ENCODE peak calls at places on chromosomes 7 and 10, in nine cellular contexts. B is stomach; O is MM.1S; V is WTC11; U is activated T-helper 1 cell treated with anti-CD3 and anti-CD28 coated beads, Interleukin-12 subunit alpha, Interleukin-12 subunit beta, Interleukin-2, Interleukin-4 antibody, amounts not matched to agents 30 ng/mL and 10 ng/mL and 1 ng/mL, durations not matched to agents 14 hours and 24 hours and 36 hours; L is EH; I is NAMALWA; C is H1; E is progenitor cell of endocrine pancreas. D is an unnamed sample.
A peak's percentile ranks its signal among the peaks of the same experiment; 100 is the strongest.

GRCh38 chr10:92328999-92329398 is 38.0 kb downstream of the MARCHF5 start:
- DNase-seq in I (no peak), U (no peak), L (no peak), B (no peak), E (no peak), C (no peak), O (no peak), V (no peak), D (no peak)

GRCh38 chr7:41292457-41292856 is 410.4 kb downstream of the INHBA start:
- DNase-seq in O (no peak), U (no peak), L (peak; percentile 13), B (no peak), V (no peak), C (no peak), I (no peak), E (no peak), D (no peak)

GRCh38 chr7:156823441-156823840 is 69.5 kb downstream of the LMBR1 start:
- DNase-seq in B (no peak), L (no peak), U (no peak), V (no peak), I (no peak), E (no peak), C (no peak), O (no peak), D (no peak)

GRCh38 chr10:59589721-59590120 is 119.9 kb downstream of the SLC16A9 start:
- DNase-seq in I (no peak), U (no peak), L (no peak), B (no peak), C (no peak), O (no peak), V (no peak), E (no peak), D (no peak)

GRCh38 chr7:131845573-131846337 is 289.3 kb upstream of the PODXL start:
- DNase-seq in I (no peak), O (no peak), U (no peak), V (no peak), L (no peak), C (no peak), E (no peak), B (no peak), D (no peak)

GRCh38 chr10:76331742-76332141 is 900.3 kb downstream of the LRMDA start:
- DNase-seq in V (no peak), B (no peak), U (no peak), L (no peak), E (no peak), C (no peak), O (no peak), I (no peak), D (no peak)

GRCh38 chr10:77251297-77252013 is 386.2 kb downstream of the KCNMA1 start:
- DNase-seq in U (no peak), L (peak; percentile 71), O (peak; percentile 52), B (peak; percentile 34), I (peak; percentile 26), E (no peak), V (peak; percentile 50), C (no peak), D (no peak)

GRCh38 chr10:34598972-34599371 is 216.1 kb downstream of the PARD3 start:
- DNase-seq in E (no peak), I (no peak), L (no peak), B (no peak), O (no peak), U (no peak), V (no peak), C (no peak), D (no peak)

GRCh38 chr10:35379226-35380137 is 43.2 kb downstream of the CCNY start:
- DNase-seq in U (no peak), E (no peak), B (no peak), V (peak; percentile 34), I (peak; percentile 92), C (no peak), L (no peak), O (no peak), D (peak; percentile 48)

GRCh38 chr10:27715505-27715904 is 30.1 kb downstream of the MKX start:
- DNase-seq in E (no peak), L (no peak), I (no peak), V (no peak), U (no peak), C (no peak), B (no peak), O (no peak), D (no peak)

GRCh38 chr7:102119213-102119651 is 167.4 kb upstream of the SH2B2 start:
- DNase-seq in L (no peak), U (no peak), I (no peak), E (no peak), C (no peak), B (no peak), O (no peak), V (no peak), D (no peak)